ENCODE peak calls at places on chromosome 11, in nine cellular contexts. One of them, this sample, is unnamed.
A peak's percentile ranks its signal among the peaks of the same experiment; 100 is the strongest.

GRCh38 chr11:88059326-88059725 is 115.9 kb downstream of the RAB38 start:
- DNase-seq in glutamatergic neuron: no peak
- DNase-seq in Kasumi-1: no peak
- DNase-seq in activated T-cell treated with anti-CD3 and anti-CD28 coated beads for 1 hour: no peak
- DNase-seq in left ventricle myocardium inferior: no peak
- DNase-seq in hypothalamus: no peak
- DNase-seq in D721Med: no peak
- DNase-seq in kidney glomerular epithelial cell: peak; percentile 44
- DNase-seq in skeletal muscle cell: no peak
- DNase-seq in this sample: no peak

GRCh38 chr11:24324211-24324610 is 172.6 kb upstream of the LUZP2 start:
- DNase-seq in skeletal muscle cell: no peak
- DNase-seq in hypothalamus: no peak
- DNase-seq in glutamatergic neuron: no peak
- DNase-seq in D721Med: no peak
- DNase-seq in kidney glomerular epithelial cell: peak; percentile 32
- DNase-seq in left ventricle myocardium inferior: no peak
- DNase-seq in Kasumi-1: no peak
- DNase-seq in activated T-cell treated with anti-CD3 and anti-CD28 coated beads for 1 hour: no peak
- DNase-seq in this sample: no peak

GRCh38 chr11:62974848-62975522 is 9.8 kb downstream of the SLC22A6 start:
- DNase-seq in activated T-cell treated with anti-CD3 and anti-CD28 coated beads for 1 hour: no peak
- DNase-seq in glutamatergic neuron: peak; percentile 34
- DNase-seq in kidney glomerular epithelial cell: no peak
- DNase-seq in left ventricle myocardium inferior: peak; percentile 56
- DNase-seq in skeletal muscle cell: no peak
- DNase-seq in hypothalamus: peak; percentile 17
- DNase-seq in D721Med: no peak
- DNase-seq in Kasumi-1: peak; percentile 9
- DNase-seq in this sample: no peak

GRCh38 chr11:94781822-94782221 is 13.7 kb downstream of the AMOTL1 start:
- DNase-seq in D721Med: no peak
- DNase-seq in hypothalamus: no peak
- DNase-seq in skeletal muscle cell: peak; percentile 45
- DNase-seq in glutamatergic neuron: no peak
- DNase-seq in Kasumi-1: no peak
- DNase-seq in activated T-cell treated with anti-CD3 and anti-CD28 coated beads for 1 hour: no peak
- DNase-seq in kidney glomerular epithelial cell: no peak
- DNase-seq in left ventricle myocardium inferior: no peak
- DNase-seq in this sample: no peak

GRCh38 chr11:44208976-44209603 is 100.8 kb downstream of the ALX4 start:
- DNase-seq in Kasumi-1: no peak
- DNase-seq in glutamatergic neuron: no peak
- DNase-seq in hypothalamus: no peak
- DNase-seq in D721Med: no peak
- DNase-seq in activated T-cell treated with anti-CD3 and anti-CD28 coated beads for 1 hour: no peak
- DNase-seq in left ventricle myocardium inferior: no peak
- DNase-seq in skeletal muscle cell: no peak
- DNase-seq in kidney glomerular epithelial cell: no peak
- DNase-seq in this sample: no peak

GRCh38 chr11:20669833-20670684 is 673 bp downstream of the NELL1 start:
- DNase-seq in Kasumi-1: no peak
- DNase-seq in activated T-cell treated with anti-CD3 and anti-CD28 coated beads for 1 hour: no peak
- DNase-seq in glutamatergic neuron: peak; percentile 33
- DNase-seq in hypothalamus: no peak
- DNase-seq in skeletal muscle cell: no peak
- DNase-seq in D721Med: no peak
- DNase-seq in left ventricle myocardium inferior: no peak
- DNase-seq in kidney glomerular epithelial cell: no peak
- DNase-seq in this sample: no peak

GRCh38 chr11:46710821-46711269 is 8.2 kb upstream of the F2 start:
- DNase-seq in activated T-cell treated with anti-CD3 and anti-CD28 coated beads for 1 hour: no peak
- DNase-seq in kidney glomerular epithelial cell: peak; percentile 23
- DNase-seq in glutamatergic neuron: no peak
- DNase-seq in Kasumi-1: no peak
- DNase-seq in skeletal muscle cell: peak; percentile 85
- DNase-seq in D721Med: no peak
- DNase-seq in hypothalamus: peak; percentile 6
- DNase-seq in left ventricle myocardium inferior: peak; percentile 64
- DNase-seq in this sample: no peak

GRCh38 chr11:63764712-63765631 is 3.6 kb downstream of the ZFTA start:
- DNase-seq in left ventricle myocardium inferior: no peak
- DNase-seq in skeletal muscle cell: no peak
- DNase-seq in kidney glomerular epithelial cell: no peak
- DNase-seq in Kasumi-1: no peak
- DNase-seq in glutamatergic neuron: peak; percentile 45
- DNase-seq in activated T-cell treated with anti-CD3 and anti-CD28 coated beads for 1 hour: no peak
- DNase-seq in hypothalamus: no peak
- DNase-seq in D721Med: no peak
- DNase-seq in this sample: no peak

GRCh38 chr11:73085189-73085875 is 56.8 kb downstream of the FCHSD2 start:
- DNase-seq in left ventricle myocardium inferior: no peak
- DNase-seq in Kasumi-1: peak; percentile 58
- DNase-seq in D721Med: no peak
- DNase-seq in hypothalamus: no peak
- DNase-seq in skeletal muscle cell: peak; percentile 12
- DNase-seq in glutamatergic neuron: no peak
- DNase-seq in activated T-cell treated with anti-CD3 and anti-CD28 coated beads for 1 hour: no peak
- DNase-seq in kidney glomerular epithelial cell: peak; percentile 7
- DNase-seq in this sample: no peak

GRCh38 chr11:71247551-71248250 is 4.7 kb downstream of the SHANK2 start:
- DNase-seq in kidney glomerular epithelial cell: no peak
- DNase-seq in hypothalamus: peak; percentile 68
- DNase-seq in activated T-cell treated with anti-CD3 and anti-CD28 coated beads for 1 hour: no peak
- DNase-seq in Kasumi-1: no peak
- DNase-seq in left ventricle myocardium inferior: peak; percentile 53
- DNase-seq in glutamatergic neuron: no peak
- DNase-seq in D721Med: no peak
- DNase-seq in skeletal muscle cell: no peak
- DNase-seq in this sample: no peak

GRCh38 chr11:62068730-62069129 is 55.1 kb upstream of the INCENP start:
- DNase-seq in kidney glomerular epithelial cell: no peak
- DNase-seq in hypothalamus: no peak
- DNase-seq in D721Med: no peak
- DNase-seq in left ventricle myocardium inferior: no peak
- DNase-seq in Kasumi-1: no peak
- DNase-seq in skeletal muscle cell: no peak
- DNase-seq in glutamatergic neuron: no peak
- DNase-seq in activated T-cell treated with anti-CD3 and anti-CD28 coated beads for 1 hour: no peak
- DNase-seq in this sample: no peak

GRCh38 chr11:61814242-61814957 is 2.4 kb downstream of the FADS1 start:
- DNase-seq in skeletal muscle cell: no peak
- DNase-seq in glutamatergic neuron: peak; percentile 35
- DNase-seq in activated T-cell treated with anti-CD3 and anti-CD28 coated beads for 1 hour: no peak
- DNase-seq in hypothalamus: peak; percentile 74
- DNase-seq in kidney glomerular epithelial cell: no peak
- DNase-seq in D721Med: no peak
- DNase-seq in Kasumi-1: peak; percentile 45
- DNase-seq in left ventricle myocardium inferior: no peak
- DNase-seq in this sample: peak; percentile 16

GRCh38 chr11:100682247-100682969 is 4.7 kb upstream of the ARHGAP42 start:
- DNase-seq in activated T-cell treated with anti-CD3 and anti-CD28 coated beads for 1 hour: no peak
- DNase-seq in D721Med: no peak
- DNase-seq in Kasumi-1: peak; percentile 25
- DNase-seq in hypothalamus: no peak
- DNase-seq in kidney glomerular epithelial cell: peak; percentile 17
- DNase-seq in skeletal muscle cell: peak; percentile 12
- DNase-seq in left ventricle myocardium inferior: no peak
- DNase-seq in glutamatergic neuron: no peak
- DNase-seq in this sample: no peak

GRCh38 chr11:33475999-33476398 is 218.8 kb downstream of the HIPK3 start:
- DNase-seq in Kasumi-1: no peak
- DNase-seq in left ventricle myocardium inferior: no peak
- DNase-seq in kidney glomerular epithelial cell: peak; percentile 3
- DNase-seq in activated T-cell treated with anti-CD3 and anti-CD28 coated beads for 1 hour: no peak
- DNase-seq in D721Med: no peak
- DNase-seq in hypothalamus: peak; percentile 12
- DNase-seq in glutamatergic neuron: no peak
- DNase-seq in skeletal muscle cell: peak; percentile 60
- DNase-seq in this sample: no peak

GRCh38 chr11:65560555-65561418 is 2.6 kb upstream of the LTBP3 start:
- DNase-seq in skeletal muscle cell: no peak
- DNase-seq in glutamatergic neuron: peak; percentile 68
- DNase-seq in activated T-cell treated with anti-CD3 and anti-CD28 coated beads for 1 hour: no peak
- DNase-seq in D721Med: no peak
- DNase-seq in Kasumi-1: no peak
- DNase-seq in kidney glomerular epithelial cell: no peak
- DNase-seq in hypothalamus: peak; percentile 59
- DNase-seq in left ventricle myocardium inferior: peak; percentile 70
- DNase-seq in this sample: no peak

GRCh38 chr11:44247508-44247907 is 62.4 kb downstream of the ALX4 start:
- DNase-seq in hypothalamus: no peak
- DNase-seq in kidney glomerular epithelial cell: no peak
- DNase-seq in Kasumi-1: no peak
- DNase-seq in D721Med: no peak
- DNase-seq in skeletal muscle cell: no peak
- DNase-seq in left ventricle myocardium inferior: no peak
- DNase-seq in activated T-cell treated with anti-CD3 and anti-CD28 coated beads for 1 hour: no peak
- DNase-seq in glutamatergic neuron: no peak
- DNase-seq in this sample: no peak

GRCh38 chr11:80843266-80843974 is 1402.6 kb upstream of the TENM4 start:
- DNase-seq in Kasumi-1: no peak
- DNase-seq in glutamatergic neuron: no peak
- DNase-seq in D721Med: no peak
- DNase-seq in kidney glomerular epithelial cell: no peak
- DNase-seq in skeletal muscle cell: no peak
- DNase-seq in activated T-cell treated with anti-CD3 and anti-CD28 coated beads for 1 hour: no peak
- DNase-seq in hypothalamus: no peak
- DNase-seq in left ventricle myocardium inferior: no peak
- DNase-seq in this sample: no peak

GRCh38 chr11:3000032-3000961 is 8.2 kb upstream of the NAP1L4 start:
- DNase-seq in left ventricle myocardium inferior: peak; percentile 79
- DNase-seq in Kasumi-1: no peak
- DNase-seq in kidney glomerular epithelial cell: peak; percentile 31
- DNase-seq in D721Med: no peak
- DNase-seq in hypothalamus: peak; percentile 98
- DNase-seq in glutamatergic neuron: no peak
- DNase-seq in activated T-cell treated with anti-CD3 and anti-CD28 coated beads for 1 hour: no peak
- DNase-seq in skeletal muscle cell: no peak
- DNase-seq in this sample: no peak

GRCh38 chr11:134290646-134291045 is 14.5 kb downstream of the GLB1L3 start:
- DNase-seq in activated T-cell treated with anti-CD3 and anti-CD28 coated beads for 1 hour: no peak
- DNase-seq in skeletal muscle cell: no peak
- DNase-seq in left ventricle myocardium inferior: no peak
- DNase-seq in glutamatergic neuron: no peak
- DNase-seq in D721Med: no peak
- DNase-seq in Kasumi-1: no peak
- DNase-seq in hypothalamus: no peak
- DNase-seq in kidney glomerular epithelial cell: no peak
- DNase-seq in this sample: no peak

GRCh38 chr11:117827521-117828511 is 3.3 kb upstream of the FXYD2 start:
- DNase-seq in glutamatergic neuron: peak; percentile 13
- DNase-seq in kidney glomerular epithelial cell: no peak
- DNase-seq in hypothalamus: no peak
- DNase-seq in activated T-cell treated with anti-CD3 and anti-CD28 coated beads for 1 hour: no peak
- DNase-seq in D721Med: no peak
- DNase-seq in skeletal muscle cell: no peak
- DNase-seq in left ventricle myocardium inferior: no peak
- DNase-seq in Kasumi-1: no peak
- DNase-seq in this sample: peak; percentile 50

GRCh38 chr11:32893091-32893946 is 708 bp downstream of the QSER1 start:
- DNase-seq in left ventricle myocardium inferior: peak; percentile 36
- DNase-seq in glutamatergic neuron: peak; percentile 86
- DNase-seq in skeletal muscle cell: no peak
- DNase-seq in activated T-cell treated with anti-CD3 and anti-CD28 coated beads for 1 hour: peak; percentile 25
- DNase-seq in Kasumi-1: peak; percentile 38
- DNase-seq in hypothalamus: peak; percentile 43
- DNase-seq in D721Med: no peak
- DNase-seq in kidney glomerular epithelial cell: no peak
- DNase-seq in this sample: peak; percentile 40

GRCh38 chr11:72423840-72424239 is 10.5 kb downstream of the CLPB start:
- DNase-seq in kidney glomerular epithelial cell: no peak
- DNase-seq in glutamatergic neuron: no peak
- DNase-seq in hypothalamus: no peak
- DNase-seq in activated T-cell treated with anti-CD3 and anti-CD28 coated beads for 1 hour: no peak
- DNase-seq in left ventricle myocardium inferior: no peak
- DNase-seq in Kasumi-1: no peak
- DNase-seq in skeletal muscle cell: no peak
- DNase-seq in D721Med: no peak
- DNase-seq in this sample: no peak

GRCh38 chr11:88484873-88485621 is 147.5 kb upstream of the CTSC start:
- DNase-seq in skeletal muscle cell: no peak
- DNase-seq in D721Med: no peak
- DNase-seq in kidney glomerular epithelial cell: peak; percentile 38
- DNase-seq in left ventricle myocardium inferior: no peak
- DNase-seq in hypothalamus: peak; percentile 7
- DNase-seq in glutamatergic neuron: peak; percentile 42
- DNase-seq in Kasumi-1: peak; percentile 66
- DNase-seq in activated T-cell treated with anti-CD3 and anti-CD28 coated beads for 1 hour: no peak
- DNase-seq in this sample: no peak

GRCh38 chr11:104630352-104630751 is 267.9 kb downstream of the CASP12 start:
- DNase-seq in D721Med: no peak
- DNase-seq in Kasumi-1: no peak
- DNase-seq in kidney glomerular epithelial cell: no peak
- DNase-seq in glutamatergic neuron: no peak
- DNase-seq in skeletal muscle cell: no peak
- DNase-seq in activated T-cell treated with anti-CD3 and anti-CD28 coated beads for 1 hour: no peak
- DNase-seq in hypothalamus: no peak
- DNase-seq in left ventricle myocardium inferior: no peak
- DNase-seq in this sample: no peak

GRCh38 chr11:20112291-20113146 is 47.8 kb downstream of the DBX1 start:
- DNase-seq in activated T-cell treated with anti-CD3 and anti-CD28 coated beads for 1 hour: no peak
- DNase-seq in left ventricle myocardium inferior: peak; percentile 75
- DNase-seq in Kasumi-1: no peak
- DNase-seq in D721Med: no peak
- DNase-seq in glutamatergic neuron: no peak
- DNase-seq in kidney glomerular epithelial cell: peak; percentile 97
- DNase-seq in skeletal muscle cell: peak; percentile 95
- DNase-seq in hypothalamus: peak; percentile 62
- DNase-seq in this sample: no peak

GRCh38 chr11:81700061-81700460 is 1033.6 kb downstream of the FAM181B start:
- DNase-seq in Kasumi-1: no peak
- DNase-seq in glutamatergic neuron: no peak
- DNase-seq in skeletal muscle cell: no peak
- DNase-seq in hypothalamus: no peak
- DNase-seq in kidney glomerular epithelial cell: peak; percentile 5
- DNase-seq in D721Med: no peak
- DNase-seq in activated T-cell treated with anti-CD3 and anti-CD28 coated beads for 1 hour: no peak
- DNase-seq in left ventricle myocardium inferior: no peak
- DNase-seq in this sample: no peak

GRCh38 chr11:33585564-33585963 is 115.1 kb downstream of the C11orf91 start:
- DNase-seq in left ventricle myocardium inferior: no peak
- DNase-seq in glutamatergic neuron: no peak
- DNase-seq in hypothalamus: no peak
- DNase-seq in Kasumi-1: no peak
- DNase-seq in activated T-cell treated with anti-CD3 and anti-CD28 coated beads for 1 hour: no peak
- DNase-seq in D721Med: no peak
- DNase-seq in skeletal muscle cell: no peak
- DNase-seq in kidney glomerular epithelial cell: no peak
- DNase-seq in this sample: no peak